ENCODE peak calls at places on chromosome 12, in four cellular contexts. X is WERI-Rb-1, Y is lung, B is keratinocyte. V is an unnamed sample.

GRCh38 chr12:2242206-2242605 is 189.4 kb downstream of the CACNA1C start:
- DNase-seq in X (no peak), Y (no peak), B (no peak), V (no peak)

GRCh38 chr12:111451649-111452129 is 46.0 kb downstream of the SH2B3 start:
- DNase-seq in X (no peak), Y (peak), B (no peak), V (peak)

GRCh38 chr12:27284751-27285150 is 40.7 kb downstream of the STK38L start:
- DNase-seq in X (no peak), Y (no peak), B (no peak), V (no peak)

GRCh38 chr12:95205685-95206084 is 11.6 kb downstream of the FGD6 start:
- DNase-seq in X (no peak), Y (no peak), B (no peak), V (peak)

GRCh38 chr12:1591029-1591428 is 3.4 kb downstream of the FBXL14 start:
- DNase-seq in X (no peak), Y (no peak), B (peak), V (no peak)

GRCh38 chr12:26017484-26018211 is 59.2 kb downstream of the RASSF8 start:
- DNase-seq in X (peak), Y (no peak), B (no peak), V (peak)

GRCh38 chr12:49230810-49231209 is 34.1 kb upstream of the TUBA1C start:
- DNase-seq in X (no peak), Y (no peak), B (no peak), V (no peak)

GRCh38 chr12:89529738-89530137 is 3.9 kb upstream of the POC1B start:
- DNase-seq in X (no peak), Y (no peak), B (no peak), V (no peak)

GRCh38 chr12:110639336-110640178 is 25.6 kb downstream of the TCTN1 start:
- DNase-seq in X (no peak), Y (no peak), B (no peak), V (no peak)

GRCh38 chr12:530871-531270 is 71.1 kb downstream of the B4GALNT3 start:
- DNase-seq in X (peak), Y (no peak), B (no peak), V (no peak)

GRCh38 chr12:107522692-107523477 is 162.7 kb upstream of the PWP1 start:
- DNase-seq in X (peak), Y (no peak), B (no peak), V (peak)

GRCh38 chr12:42990387-42990786 is 400.8 kb upstream of the PRICKLE1 start:
- DNase-seq in X (no peak), Y (no peak), B (no peak), V (no peak)

GRCh38 chr12:30110505-30110904 is 326.8 kb upstream of the TMTC1 start:
- DNase-seq in X (no peak), Y (no peak), B (no peak), V (no peak)

GRCh38 chr12:120800665-120801064 is 75.0 kb downstream of the ACADS start:
- DNase-seq in X (no peak), Y (no peak), B (no peak), V (no peak)

GRCh38 chr12:40325349-40325960 is 100.7 kb downstream of the LRRK2 start:
- DNase-seq in X (peak), Y (no peak), B (no peak), V (peak)

GRCh38 chr12:110312581-110313360 is 31.7 kb downstream of the ATP2A2 start:
- DNase-seq in X (no peak), Y (no peak), B (no peak), V (peak)

GRCh38 chr12:55727643-55728184 is 1.1 kb downstream of the CD63 start:
- DNase-seq in X (no peak), Y (peak), B (no peak), V (peak)

GRCh38 chr12:27604431-27604830 is 80.4 kb downstream of the PPFIBP1 start:
- DNase-seq in X (no peak), Y (no peak), B (no peak), V (no peak)

GRCh38 chr12:5200276-5201087 is 156.8 kb downstream of the KCNA5 start:
- DNase-seq in X (peak), Y (no peak), B (no peak), V (peak)

GRCh38 chr12:9668141-9669018 is 1.1 kb upstream of the CLEC2D start:
- DNase-seq in X (no peak), Y (no peak), B (no peak), V (no peak)

GRCh38 chr12:67704071-67704470 is 55.5 kb downstream of the DYRK2 start:
- DNase-seq in X (no peak), Y (no peak), B (no peak), V (no peak)

GRCh38 chr12:96198970-96199369 is 4.8 kb downstream of the ELK3 start:
- DNase-seq in X (no peak), Y (no peak), B (no peak), V (no peak)

GRCh38 chr12:132453361-132454133 is 36.4 kb upstream of the FBRSL1 start:
- DNase-seq in X (no peak), Y (no peak), B (no peak), V (no peak)

GRCh38 chr12:122366685-122367475 is 55.6 kb downstream of the CLIP1 start:
- DNase-seq in X (no peak), Y (no peak), B (peak), V (peak)

GRCh38 chr12:132730353-132730752 is 19.7 kb downstream of the PGAM5 start:
- DNase-seq in X (no peak), Y (no peak), B (no peak), V (peak)

DNA sequence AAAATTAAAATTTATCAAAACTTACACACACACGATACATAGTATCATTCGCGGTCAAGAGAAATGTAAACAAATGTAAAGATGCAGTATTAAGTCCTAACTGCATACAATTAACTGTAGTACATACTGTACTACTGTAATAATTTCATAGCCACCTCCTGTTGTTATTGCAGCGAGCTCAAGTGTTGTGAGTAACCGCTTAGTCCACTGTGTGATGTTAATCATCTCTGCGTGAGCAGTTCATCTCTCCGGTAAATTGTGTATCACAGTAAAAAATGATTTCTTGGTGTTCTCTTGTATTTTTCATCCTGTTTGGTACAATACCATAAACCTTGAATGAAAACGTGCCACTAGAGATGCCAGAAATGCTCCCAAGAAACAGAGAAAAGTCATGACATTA is 6.5 kb downstream of the EPS8 start:
- DNase-seq in X (no peak), Y (no peak), B (no peak), V (no peak)
- H3K27ac ChIP-seq in X (no peak), Y (no peak), B (no peak), V (no peak)

DNA sequence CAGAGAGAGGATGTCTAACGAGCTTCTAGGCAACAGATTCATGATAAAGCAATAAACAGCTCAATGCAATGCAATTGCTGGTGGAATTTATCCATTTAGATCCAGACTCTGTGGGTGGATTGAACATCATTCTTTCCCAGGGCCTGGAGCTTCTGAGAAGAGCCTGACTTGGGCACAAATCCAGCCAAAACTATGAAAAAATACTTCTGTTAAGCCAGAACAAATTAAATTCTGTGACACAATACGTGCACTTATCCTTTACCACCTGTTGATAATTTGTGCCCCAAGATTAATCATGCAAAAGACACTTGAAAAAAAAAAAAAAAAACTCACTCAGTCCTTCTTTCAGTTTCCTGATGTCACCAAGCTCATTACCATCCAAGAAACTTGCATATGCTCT is 446.0 kb upstream of the DCN start:
- DNase-seq in X (no peak), Y (no peak), B (no peak), V (no peak)
- H3K27ac ChIP-seq in X (peak), Y (no peak), B (no peak), V (no peak)

GRCh38 chr12:104188534-104188933 is 27.0 kb upstream of the TXNRD1 start:
- DNase-seq in X (no peak), Y (no peak), B (no peak), V (no peak)
- H3K27ac ChIP-seq in X (no peak), Y (no peak), B (no peak), V (no peak)

GRCh38 chr12:76272292-76272691 is 75.9 kb downstream of the BBS10 start:
- DNase-seq in X (no peak), Y (no peak), B (no peak), V (no peak)
- H3K27ac ChIP-seq in X (no peak), Y (no peak), B (no peak), V (peak)

GRCh38 chr12:106275458-106275857 is 27.1 kb upstream of the TCP11L2 start:
- DNase-seq in X (no peak), Y (no peak), B (no peak), V (no peak)

GRCh38 chr12:106271575-106272505 is 24.0 kb upstream of the CKAP4 start:
- DNase-seq in X (no peak), Y (no peak), B (no peak), V (peak)

GRCh38 chr12:106274012-106274411 is 26.2 kb upstream of the CKAP4 start:
- DNase-seq in X (no peak), Y (no peak), B (no peak), V (no peak)

GRCh38 chr12:106276032-106276728 is 26.4 kb upstream of the TCP11L2 start:
- DNase-seq in X (no peak), Y (no peak), B (no peak), V (no peak)

DNA sequence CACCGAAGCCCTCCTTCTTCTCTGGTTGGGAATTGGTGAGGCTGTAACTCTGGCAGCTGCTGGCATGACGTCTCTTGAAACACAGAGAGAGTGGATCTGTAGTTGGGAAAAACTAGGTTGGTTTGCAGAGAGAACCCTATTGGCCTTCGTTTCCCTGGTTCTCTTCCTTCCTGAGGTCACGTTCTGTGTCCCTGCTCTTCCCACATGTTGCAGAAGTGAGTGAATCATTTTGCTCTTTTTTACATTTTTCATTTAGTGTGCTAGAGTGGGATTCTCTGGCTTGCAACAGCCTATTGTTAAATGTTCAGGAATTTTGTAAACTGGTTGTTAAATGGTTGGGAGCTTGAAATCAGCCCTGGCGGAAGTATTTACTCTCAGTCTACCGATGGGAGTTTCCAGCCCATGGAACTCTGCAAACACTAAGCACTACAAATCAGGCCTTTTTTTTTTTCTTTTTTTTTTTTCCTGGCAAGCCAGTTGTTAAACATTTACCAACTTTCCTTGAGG is 26.8 kb upstream of the CKAP4 start:
- DNase-seq in X (no peak), Y (no peak), B (no peak), V (no peak)
- H3K27ac ChIP-seq in X (no peak), Y (no peak), B (no peak), V (no peak)